ENCODE peak calls at places on chromosomes 16 and 17, in six cellular contexts. B is cardiac muscle cell; L is activated CD4-positive, alpha-beta memory T cell treated with anti-CD3 and anti-CD28 coated beads for 36 hours; I is stimulated activated CD4-positive, alpha-beta T cell treated with anti-CD3 and anti-CD28 coated beads, Interleukin-4, amount 100 ng/mL, for 1 hour; F is ovary; G is MM.1S. W is an unnamed sample.

GRCh38 chr17:2700031-2700490 is 11.5 kb downstream of the CLUH start:
- DNase-seq in I (no peak), G (no peak), B (no peak), L (no peak), F (peak; percentile 6), W (peak; percentile 8)

GRCh38 chr17:55897301-55897700 is 146.4 kb downstream of the PCTP start:
- DNase-seq in F (no peak), B (no peak), I (no peak), G (no peak), L (no peak), W (no peak)

GRCh38 chr16:35171106-35171505 is 1711.7 kb downstream of the TP53TG3F start:
- DNase-seq in I (no peak), B (no peak), G (no peak), F (no peak), L (no peak), W (no peak)

GRCh38 chr17:32928527-32929287 is 754 bp downstream of the TMEM98 start:
- DNase-seq in B (peak; percentile 29), G (no peak), F (no peak), L (no peak), I (no peak), W (no peak)

GRCh38 chr17:58367462-58367861 is 15.5 kb upstream of the SUPT4H1 start:
- DNase-seq in G (no peak), I (no peak), L (no peak), F (no peak), B (no peak), W (no peak)

GRCh38 chr16:68664297-68664696 is 19.2 kb downstream of the CDH3 start:
- DNase-seq in B (no peak), I (no peak), G (no peak), L (no peak), F (no peak), W (no peak)

GRCh38 chr17:31391496-31391949 is at the start of gene RAB11FIP4:
- DNase-seq in F (no peak), G (no peak), B (peak; percentile 52), I (peak; percentile 18), L (peak; percentile 15), W (peak; percentile 62)

GRCh38 chr17:39197380-39198185 is at the start of gene CACNB1:
- DNase-seq in L (peak; percentile 83), B (peak; percentile 84), G (peak; percentile 69), F (peak; percentile 84), I (peak; percentile 73), W (peak; percentile 93)

GRCh38 chr17:57195790-57196460 is 60.4 kb upstream of the MSI2 start:
- DNase-seq in G (no peak), F (no peak), L (no peak), I (no peak), B (no peak), W (no peak)

GRCh38 chr17:17377568-17377967 is 74.4 kb downstream of the NT5M start:
- DNase-seq in B (no peak), F (no peak), L (no peak), G (no peak), I (no peak), W (no peak)

GRCh38 chr17:43908111-43908721 is 880 bp upstream of the MPP2 start:
- DNase-seq in I (peak; percentile 63), G (no peak), L (peak; percentile 62), F (peak; percentile 61), B (peak; percentile 78), W (peak; percentile 74)

GRCh38 chr17:78997881-78998280 is 11.7 kb downstream of the CANT1 start:
- DNase-seq in F (no peak), B (no peak), L (no peak), G (no peak), I (no peak), W (no peak)

GRCh38 chr17:62995377-62995885 is 29.4 kb downstream of the TANC2 start:
- DNase-seq in B (peak; percentile 70), L (peak; percentile 49), F (no peak), G (peak; percentile 61), I (peak; percentile 17), W (peak; percentile 45)

W was measured in glutamatergic neuron.